ENCODE peak calls at places on chromosome 10, in nine cellular contexts. K is brain microvascular endothelial cell, G is sigmoid colon, P is heart right ventricle, E is mucosa of descending colon, M is astrocyte of the spinal cord, L is hepatocyte, D is pancreas, B is endothelial cell of umbilical vein. Y is an unnamed sample.

GRCh38 chr10:57715233-57715632 is 552.5 kb downstream of the IPMK start:
- DNase-seq in P (no peak), E (no peak), K (no peak), G (no peak), B (no peak), L (no peak), M (no peak), D (no peak), Y (no peak)

GRCh38 chr10:101367569-101368453 is 13.8 kb downstream of the BTRC start:
- DNase-seq in G (no peak), L (no peak), E (no peak), K (peak), D (no peak), B (peak), M (peak), P (no peak), Y (peak)

GRCh38 chr10:5598085-5598690 is 68.2 kb downstream of the ASB13 start:
- DNase-seq in L (no peak), K (no peak), P (no peak), D (no peak), B (no peak), E (no peak), M (no peak), G (no peak), Y (no peak)

GRCh38 chr10:86159797-86160196 is 206.8 kb downstream of the GRID1 start:
- DNase-seq in K (no peak), P (no peak), D (no peak), L (no peak), M (no peak), G (no peak), E (no peak), B (no peak), Y (no peak)

GRCh38 chr10:131742371-131743000 is 158.3 kb upstream of the PPP2R2D start:
- DNase-seq in M (no peak), P (no peak), B (no peak), K (no peak), L (no peak), G (peak), E (no peak), D (no peak), Y (no peak)

GRCh38 chr10:73798927-73799563 is 12.4 kb downstream of the NDST2 start:
- DNase-seq in P (no peak), B (no peak), L (no peak), D (no peak), E (peak), K (no peak), M (no peak), G (peak), Y (no peak)

GRCh38 chr10:68135922-68136718 is 26.8 kb downstream of the MYPN start:
- DNase-seq in P (no peak), M (peak), D (no peak), L (peak), G (no peak), B (peak), K (peak), E (no peak), Y (peak)

GRCh38 chr10:24871006-24871405 is 81.4 kb downstream of the PRTFDC1 start:
- DNase-seq in P (no peak), M (no peak), D (no peak), L (no peak), B (no peak), K (no peak), E (no peak), G (no peak), Y (no peak)

GRCh38 chr10:104608076-104608828 is 32.8 kb upstream of the SORCS3 start:
- DNase-seq in P (no peak), L (no peak), G (no peak), K (no peak), D (no peak), M (no peak), E (no peak), B (no peak), Y (no peak)

GRCh38 chr10:867807-868206 is 63.7 kb downstream of the LARP4B start:
- DNase-seq in E (no peak), P (no peak), L (no peak), M (peak), G (no peak), K (peak), D (no peak), B (no peak), Y (no peak)

GRCh38 chr10:125316436-125316835 is 156.1 kb upstream of the CTBP2 start:
- DNase-seq in K (no peak), E (no peak), L (no peak), D (no peak), B (no peak), G (no peak), P (no peak), M (no peak), Y (no peak)

GRCh38 chr10:125828311-125828710 is 5.0 kb downstream of the BCCIP start:
- DNase-seq in G (no peak), P (no peak), D (no peak), E (no peak), M (no peak), K (no peak), L (no peak), B (no peak), Y (no peak)

GRCh38 chr10:88379575-88379974 is 203.5 kb downstream of the RNLS start:
- DNase-seq in E (no peak), D (no peak), G (no peak), M (peak), B (no peak), L (peak), K (peak), P (no peak), Y (peak)

GRCh38 chr10:25048463-25048862 is 32.1 kb downstream of the THNSL1 start:
- DNase-seq in D (no peak), B (no peak), P (no peak), E (peak), G (no peak), M (no peak), K (no peak), L (peak), Y (no peak)

GRCh38 chr10:132696728-132697567 is 89.0 kb downstream of the NKX6-2 start:
- DNase-seq in D (peak), L (no peak), E (peak), P (no peak), B (no peak), M (no peak), K (no peak), G (peak), Y (no peak)

GRCh38 chr10:130847170-130847569 is 464.4 kb downstream of the TCERG1L start:
- DNase-seq in E (no peak), L (no peak), K (no peak), M (no peak), B (no peak), P (no peak), G (no peak), D (no peak), Y (no peak)

GRCh38 chr10:124083740-124084397 is 9.5 kb downstream of the CHST15 start:
- DNase-seq in B (no peak), K (no peak), P (no peak), L (no peak), G (no peak), M (no peak), D (no peak), E (no peak), Y (no peak)

GRCh38 chr10:84337199-84337598 is 8.8 kb downstream of the CCSER2 start:
- DNase-seq in K (peak), M (no peak), L (no peak), G (no peak), B (no peak), E (no peak), P (no peak), D (no peak), Y (peak)

GRCh38 chr10:101961591-101962498 is 94.1 kb downstream of the ARMH3 start:
- DNase-seq in K (peak), M (no peak), L (peak), D (peak), P (no peak), E (no peak), G (no peak), B (no peak), Y (peak)

GRCh38 chr10:817371-817770 is 114.1 kb downstream of the LARP4B start:
- DNase-seq in P (no peak), M (no peak), K (no peak), G (no peak), B (no peak), E (no peak), D (no peak), L (no peak), Y (peak)

GRCh38 chr10:18104223-18104872 is 35.9 kb upstream of the CACNB2 start:
- DNase-seq in P (peak), E (peak), B (peak), K (peak), G (no peak), M (peak), L (peak), D (peak), Y (peak)

GRCh38 chr10:79242620-79243152 is 104.6 kb upstream of the PPIF start:
- DNase-seq in L (peak), M (peak), K (peak), E (peak), D (no peak), B (peak), G (peak), P (peak), Y (peak)

GRCh38 chr10:101244321-101245050 is 15.2 kb upstream of the LBX1 start:
- DNase-seq in P (no peak), L (peak), B (no peak), D (no peak), M (no peak), G (no peak), K (no peak), E (no peak), Y (peak)

GRCh38 chr10:131667561-131667960 is 233.2 kb upstream of the PPP2R2D start:
- DNase-seq in D (no peak), G (peak), P (no peak), E (no peak), K (no peak), M (no peak), L (no peak), B (no peak), Y (no peak)

DNA sequence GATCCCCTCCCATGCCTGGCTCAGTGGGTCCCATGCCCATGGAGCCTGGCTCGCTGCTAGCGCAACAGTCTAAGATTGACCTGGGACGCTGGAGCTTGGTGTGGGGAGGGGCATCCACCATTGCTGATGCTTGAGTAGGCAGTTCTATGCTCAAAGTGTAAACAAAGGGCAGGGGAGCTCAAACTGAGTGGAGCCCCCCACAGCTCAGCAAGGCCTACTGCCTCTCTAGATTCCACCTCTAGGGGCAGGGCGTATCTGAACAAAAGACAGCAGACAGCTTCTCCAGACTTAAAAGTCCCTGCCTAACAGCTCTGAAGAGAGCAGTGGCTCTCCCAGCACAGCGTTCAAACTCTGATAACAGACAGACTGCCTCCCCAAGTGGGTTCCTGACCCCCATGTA is 31.2 kb upstream of the FFAR4 start:
- DNase-seq in M (no peak), L (no peak), E (no peak), P (no peak), K (no peak), B (no peak), D (no peak), G (no peak), Y (no peak)
- TF ChIP-seq CTCF in M (no peak), L (no peak), E (no peak), P (no peak), K (no peak), B (no peak), D (no peak), G (no peak), Y (no peak)

GRCh38 chr10:15313844-15314243 is 57.2 kb downstream of the FAM171A1 start:
- DNase-seq in M (no peak), G (peak), B (peak), K (peak), D (no peak), L (peak), E (no peak), P (no peak), Y (no peak)

GRCh38 chr10:15311249-15311884 is 59.7 kb downstream of the FAM171A1 start:
- DNase-seq in M (no peak), D (no peak), B (no peak), G (no peak), L (no peak), K (no peak), P (no peak), E (no peak), Y (no peak)

GRCh38 chr10:15311885-15312280 is 59.2 kb downstream of the FAM171A1 start:
- DNase-seq in B (peak), L (no peak), M (no peak), K (no peak), E (no peak), G (no peak), D (no peak), P (no peak), Y (no peak)

GRCh38 chr10:15314482-15315070 is 56.5 kb downstream of the FAM171A1 start:
- DNase-seq in P (no peak), K (no peak), G (no peak), B (no peak), L (no peak), D (no peak), E (no peak), M (no peak), Y (no peak)

DNA sequence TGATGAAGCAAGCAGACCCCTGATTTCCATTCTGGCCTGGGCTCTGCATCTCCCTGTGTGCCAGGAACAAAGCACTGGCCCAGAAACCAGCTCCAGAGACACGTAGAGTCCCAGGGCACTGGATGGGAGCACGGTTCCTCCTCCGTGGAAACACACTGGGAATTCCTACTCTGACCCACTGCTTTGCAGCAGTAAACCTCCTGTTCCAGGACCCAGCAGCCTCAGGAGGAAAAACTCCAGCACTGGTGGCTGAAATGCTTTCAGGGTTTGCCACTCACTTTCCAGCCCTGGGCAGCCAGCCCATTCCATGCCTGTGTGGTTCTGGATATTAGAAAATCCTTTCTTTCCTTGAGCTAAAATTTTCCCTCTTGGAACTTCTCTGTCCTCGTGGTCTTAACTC is 58.1 kb downstream of the FAM171A1 start:
- DNase-seq in B (no peak), P (no peak), E (no peak), K (no peak), G (no peak), L (no peak), M (no peak), D (no peak), Y (no peak)
- H3K4me3 ChIP-seq in B (no peak), P (no peak), E (no peak), K (no peak), G (no peak), L (no peak), M (no peak), D (no peak), Y (no peak)

DNA sequence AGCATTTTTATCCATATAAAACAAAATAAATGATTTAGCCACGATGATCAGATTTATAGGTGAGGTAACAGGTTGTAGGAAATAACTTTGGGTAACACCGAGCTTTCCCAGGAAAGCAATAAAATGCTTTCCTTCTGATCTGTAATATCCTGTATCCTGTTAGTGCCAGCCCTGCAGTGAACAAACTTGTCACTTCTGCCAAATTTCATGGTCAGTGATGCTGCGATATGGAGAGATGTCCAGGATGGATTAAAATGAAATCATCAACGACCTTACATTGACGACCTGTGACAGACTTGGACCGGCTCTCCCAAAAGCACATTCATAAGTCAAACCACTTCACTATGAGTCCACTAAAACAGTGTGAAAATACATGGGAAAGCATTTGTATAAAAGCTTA is 608.0 kb upstream of the NRP1 start:
- DNase-seq in M (no peak), D (no peak), K (no peak), B (no peak), G (no peak), P (no peak), E (no peak), L (no peak), Y (no peak)
- TF ChIP-seq CTCF in M (no peak), D (no peak), K (no peak), B (no peak), G (no peak), P (no peak), E (no peak), L (no peak), Y (no peak)

GRCh38 chr10:43043773-43044394 is 33.0 kb upstream of the RET start:
- DNase-seq in M (no peak), L (no peak), D (no peak), E (no peak), B (no peak), K (no peak), P (no peak), G (peak), Y (no peak)

GRCh38 chr10:43041422-43042342 is 35.2 kb upstream of the RET start:
- DNase-seq in D (no peak), L (no peak), G (peak), B (no peak), E (no peak), P (no peak), K (no peak), M (no peak), Y (no peak)

GRCh38 chr10:43043342-43043772 is 33.5 kb upstream of the RET start:
- DNase-seq in D (no peak), G (peak), M (no peak), E (no peak), K (no peak), B (no peak), L (no peak), P (no peak), Y (no peak)

GRCh38 chr10:43044444-43045245 is 32.2 kb upstream of the RET start:
- DNase-seq in E (peak), D (no peak), L (no peak), K (no peak), M (peak), P (no peak), B (no peak), G (peak), Y (no peak)

GRCh38 chr10:43042503-43043341 is 34.1 kb upstream of the RET start:
- DNase-seq in E (no peak), B (no peak), K (no peak), M (no peak), D (no peak), G (peak), P (no peak), L (no peak), Y (no peak)
- H3K4me3 ChIP-seq in E (no peak), B (no peak), K (no peak), M (no peak), D (no peak), G (no peak), P (no peak), L (no peak), Y (no peak)

GRCh38 chr10:49000437-49001398 is 61.1 kb upstream of the LRRC18 start:
- DNase-seq in L (no peak), B (no peak), G (no peak), E (no peak), K (no peak), P (no peak), M (no peak), D (no peak), Y (no peak)
- TF ChIP-seq CTCF in L (no peak), B (no peak), G (no peak), E (no peak), K (no peak), P (no peak), M (no peak), D (no peak), Y (no peak)

DNA sequence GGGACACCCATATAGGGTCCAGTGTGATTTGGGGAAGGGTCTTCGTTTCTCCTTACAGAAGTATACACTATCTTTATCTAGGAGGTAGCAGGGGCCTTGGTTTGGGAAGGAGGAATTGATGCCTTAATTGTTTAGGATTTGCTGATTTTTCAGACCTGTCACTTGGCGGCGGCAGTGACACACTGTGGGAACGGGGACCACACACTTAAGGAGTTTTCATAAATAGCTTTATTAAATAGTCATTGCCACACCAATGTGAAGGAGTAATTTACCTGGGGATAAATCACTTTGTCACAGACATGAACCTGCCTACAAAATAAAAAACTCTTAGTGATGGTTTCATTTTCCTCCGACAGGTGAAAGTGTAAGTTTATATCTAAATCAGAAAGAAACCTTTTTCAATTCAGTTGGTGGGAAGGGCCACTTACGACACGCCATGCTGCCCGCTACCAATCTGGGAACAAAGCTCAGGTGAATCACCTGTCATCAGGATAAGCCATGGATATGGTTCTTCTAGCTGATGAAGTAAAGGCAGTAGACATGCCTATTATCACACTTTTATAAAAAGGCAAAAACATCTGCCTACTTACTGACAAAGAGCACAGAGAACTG is 12.3 kb upstream of the ENO4 start:
- DNase-seq in G (no peak), L (no peak), M (no peak), E (no peak), B (peak), K (no peak), P (no peak), D (no peak), Y (no peak)
- H3K4me3 ChIP-seq in G (no peak), L (no peak), M (no peak), E (no peak), B (no peak), K (no peak), P (no peak), D (no peak), Y (no peak)

GRCh38 chr10:74889662-74889998 is 63.2 kb downstream of the KAT6B start:
- DNase-seq in P (no peak), G (no peak), M (no peak), D (no peak), B (no peak), L (no peak), K (no peak), E (no peak), Y (no peak)

GRCh38 chr10:74891048-74891447 is 64.6 kb downstream of the KAT6B start:
- DNase-seq in M (no peak), G (no peak), D (peak), L (no peak), B (no peak), E (no peak), P (no peak), K (no peak), Y (no peak)

GRCh38 chr10:74890460-74890859 is 64.1 kb downstream of the KAT6B start:
- DNase-seq in K (no peak), M (no peak), G (no peak), L (no peak), B (no peak), E (no peak), D (no peak), P (no peak), Y (no peak)

GRCh38 chr10:74887614-74888284 is 61.3 kb downstream of the KAT6B start:
- DNase-seq in L (no peak), E (no peak), G (no peak), M (no peak), K (no peak), B (no peak), D (no peak), P (no peak), Y (no peak)

DNA sequence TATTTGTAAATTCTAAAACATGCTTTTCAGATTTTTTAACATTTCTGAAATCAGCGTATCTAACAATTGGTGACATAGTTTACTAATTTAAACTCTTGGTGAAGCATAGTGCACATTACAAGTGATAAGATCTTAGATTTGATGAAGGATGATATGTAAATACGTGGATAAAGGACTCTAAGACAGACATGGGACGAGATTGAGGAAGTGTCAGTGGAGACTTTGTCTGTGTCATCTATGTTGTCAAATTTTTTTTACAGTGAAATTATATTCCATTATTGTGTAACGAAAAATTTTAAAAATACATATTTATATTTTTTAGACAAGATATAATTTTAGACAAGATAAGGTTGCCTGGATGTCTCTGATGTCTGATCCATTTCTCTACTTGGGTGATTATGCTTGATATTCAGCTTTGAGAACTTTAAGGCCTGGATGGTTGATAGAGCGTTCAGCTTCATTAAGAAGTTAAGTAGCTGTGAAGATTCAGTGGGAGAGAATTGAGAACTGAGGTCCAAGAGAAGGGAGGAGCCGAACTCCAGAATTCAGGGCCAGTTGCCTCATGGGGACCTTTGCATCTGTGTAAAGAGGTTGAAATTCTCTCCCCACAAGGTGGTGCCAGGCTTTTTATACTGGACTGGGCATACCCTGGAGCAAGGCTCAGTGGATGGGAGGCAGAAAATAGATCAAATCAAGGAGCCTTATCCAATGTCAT is 62.7 kb downstream of the KAT6B start:
- DNase-seq in L (no peak), G (no peak), K (no peak), B (no peak), D (no peak), P (no peak), E (no peak), M (no peak), Y (peak)
- TF ChIP-seq CTCF in L (peak), G (no peak), K (peak), B (no peak), D (no peak), P (peak), E (no peak), M (no peak), Y (peak)

Y was measured in epithelial cell of esophagus.